ENCODE peak calls at places on chromosome 22, in seven cellular contexts. B is AG09309, H is thoracic aorta, Q is fibroblast of the aortic adventitia, U is A549, T is cardiac fibroblast, O is mammary epithelial cell. F is an unnamed sample.

GRCh38 chr22:35838849-35839646 is 121.4 kb downstream of the APOL5 start:
- DNase-seq in B (peak), H (no peak), Q (peak), U (no peak), T (peak), O (peak), F (peak)

GRCh38 chr22:27213766-27214581 is 556.6 kb downstream of the MIAT start:
- DNase-seq in B (peak), H (peak), Q (peak), U (no peak), T (peak), O (no peak), F (peak)

GRCh38 chr22:43543522-43544281 is 131.9 kb downstream of the MPPED1 start:
- DNase-seq in B (no peak), H (no peak), Q (no peak), U (no peak), T (no peak), O (no peak), F (no peak)

GRCh38 chr22:20567993-20568417 is 60.6 kb downstream of the MED15 start:
- DNase-seq in B (no peak), H (no peak), Q (peak), U (no peak), T (peak), O (no peak), F (no peak)

GRCh38 chr22:17257578-17257977 is 38.3 kb upstream of the ADA2 start:
- DNase-seq in B (no peak), H (no peak), Q (no peak), U (no peak), T (no peak), O (no peak), F (no peak)

GRCh38 chr22:37213218-37213855 is 1.1 kb upstream of the SSTR3 start:
- DNase-seq in B (no peak), H (no peak), Q (no peak), U (no peak), T (no peak), O (no peak), F (no peak)

GRCh38 chr22:32232447-32232846 is 22.7 kb downstream of the SLC5A4 start:
- DNase-seq in B (no peak), H (no peak), Q (no peak), U (no peak), T (no peak), O (no peak), F (no peak)

GRCh38 chr22:36194971-36195370 is 6.6 kb downstream of the APOL4 start:
- DNase-seq in B (peak), H (no peak), Q (peak), U (peak), T (peak), O (peak), F (peak)

GRCh38 chr22:27531782-27532530 is 269.6 kb downstream of the MN1 start:
- DNase-seq in B (peak), H (no peak), Q (peak), U (no peak), T (peak), O (peak), F (peak)

GRCh38 chr22:43777204-43777671 is 34.9 kb downstream of the EFCAB6 start:
- DNase-seq in B (peak), H (no peak), Q (peak), U (no peak), T (peak), O (peak), F (peak)

GRCh38 chr22:20299736-20300136 is 20.1 kb downstream of the DGCR6L start:
- DNase-seq in B (no peak), H (no peak), Q (no peak), U (no peak), T (peak), O (peak), F (no peak)

GRCh38 chr22:28021116-28021997 is 102.3 kb upstream of the PITPNB start:
- DNase-seq in B (no peak), H (no peak), Q (no peak), U (no peak), T (no peak), O (no peak), F (no peak)

GRCh38 chr22:23216331-23217170 is 36.2 kb downstream of the BCR start:
- DNase-seq in B (no peak), H (no peak), Q (no peak), U (no peak), T (no peak), O (no peak), F (no peak)

GRCh38 chr22:36819112-36819511 is 2.3 kb upstream of the PVALB start:
- DNase-seq in B (no peak), H (no peak), Q (no peak), U (no peak), T (no peak), O (no peak), F (no peak)

GRCh38 chr22:25062378-25063095 is 110.0 kb downstream of the KIAA1671 start:
- DNase-seq in B (no peak), H (no peak), Q (no peak), U (no peak), T (no peak), O (no peak), F (no peak)

GRCh38 chr22:17369553-17370035 is 334 bp downstream of the CECR2 start:
- DNase-seq in B (no peak), H (no peak), Q (no peak), U (no peak), T (peak), O (no peak), F (peak)

GRCh38 chr22:41563051-41563711 is 2.4 kb downstream of the CSDC2 start:
- DNase-seq in B (no peak), H (no peak), Q (peak), U (peak), T (peak), O (peak), F (peak)

GRCh38 chr22:37186228-37186996 is 1.6 kb downstream of the C1QTNF6 start:
- DNase-seq in B (peak), H (no peak), Q (peak), U (peak), T (peak), O (peak), F (peak)

GRCh38 chr22:27670701-27671412 is 130.7 kb downstream of the MN1 start:
- DNase-seq in B (no peak), H (no peak), Q (no peak), U (no peak), T (peak), O (no peak), F (no peak)

GRCh38 chr22:22062306-22062793 is 79.8 kb upstream of the TOP3B start:
- DNase-seq in B (no peak), H (no peak), Q (no peak), U (no peak), T (no peak), O (no peak), F (no peak)

GRCh38 chr22:22058649-22059475 is 76.3 kb upstream of the TOP3B start:
- DNase-seq in B (no peak), H (no peak), Q (no peak), U (no peak), T (no peak), O (no peak), F (no peak)

GRCh38 chr22:22059476-22060002 is 77.0 kb upstream of the TOP3B start:
- DNase-seq in B (no peak), H (no peak), Q (no peak), U (no peak), T (no peak), O (no peak), F (no peak)

GRCh38 chr22:22060200-22061084 is 77.9 kb upstream of the TOP3B start:
- DNase-seq in B (no peak), H (no peak), Q (peak), U (peak), T (peak), O (peak), F (no peak)

GRCh38 chr22:22061085-22062077 is 78.8 kb upstream of the TOP3B start:
- DNase-seq in B (peak), H (no peak), Q (peak), U (peak), T (peak), O (peak), F (no peak)
- H3K4me3 ChIP-seq in B (no peak), H (no peak), Q (no peak), U (no peak), T (no peak), O (no peak), F (no peak)

DNA sequence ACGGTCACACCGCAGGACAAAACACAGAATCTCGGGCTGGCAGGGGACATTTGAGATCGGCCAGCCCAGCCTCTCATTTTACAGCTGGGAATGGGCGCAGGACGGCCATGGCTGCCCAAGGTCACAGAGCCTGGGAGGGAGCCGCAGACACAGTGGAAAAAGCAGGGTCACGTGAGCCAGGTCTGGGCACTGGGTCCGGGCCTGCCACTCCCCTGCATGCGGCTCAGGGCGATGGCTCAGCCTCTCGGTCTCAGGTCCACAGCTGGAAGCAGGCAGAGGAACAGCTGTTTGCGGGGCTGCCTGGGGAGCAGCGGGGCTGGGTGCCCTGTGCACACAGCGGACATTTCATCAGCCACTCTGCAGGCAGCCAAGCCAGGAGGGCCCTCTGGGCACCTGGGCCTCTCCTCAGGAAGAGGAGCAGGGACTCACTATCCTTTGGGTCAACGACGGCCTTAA is 10.4 kb upstream of the PPARA start:
- DNase-seq in B (no peak), H (no peak), Q (no peak), U (no peak), T (no peak), O (no peak), F (no peak)
- H3K4me3 ChIP-seq in B (no peak), H (no peak), Q (no peak), U (no peak), T (no peak), O (no peak), F (no peak)

GRCh38 chr22:45254388-45254787 is 13.7 kb upstream of the KIAA0930 start:
- DNase-seq in B (no peak), H (no peak), Q (no peak), U (no peak), T (no peak), O (no peak), F (no peak)
- H3K4me3 ChIP-seq in B (no peak), H (no peak), Q (no peak), U (no peak), T (no peak), O (no peak), F (no peak)

DNA sequence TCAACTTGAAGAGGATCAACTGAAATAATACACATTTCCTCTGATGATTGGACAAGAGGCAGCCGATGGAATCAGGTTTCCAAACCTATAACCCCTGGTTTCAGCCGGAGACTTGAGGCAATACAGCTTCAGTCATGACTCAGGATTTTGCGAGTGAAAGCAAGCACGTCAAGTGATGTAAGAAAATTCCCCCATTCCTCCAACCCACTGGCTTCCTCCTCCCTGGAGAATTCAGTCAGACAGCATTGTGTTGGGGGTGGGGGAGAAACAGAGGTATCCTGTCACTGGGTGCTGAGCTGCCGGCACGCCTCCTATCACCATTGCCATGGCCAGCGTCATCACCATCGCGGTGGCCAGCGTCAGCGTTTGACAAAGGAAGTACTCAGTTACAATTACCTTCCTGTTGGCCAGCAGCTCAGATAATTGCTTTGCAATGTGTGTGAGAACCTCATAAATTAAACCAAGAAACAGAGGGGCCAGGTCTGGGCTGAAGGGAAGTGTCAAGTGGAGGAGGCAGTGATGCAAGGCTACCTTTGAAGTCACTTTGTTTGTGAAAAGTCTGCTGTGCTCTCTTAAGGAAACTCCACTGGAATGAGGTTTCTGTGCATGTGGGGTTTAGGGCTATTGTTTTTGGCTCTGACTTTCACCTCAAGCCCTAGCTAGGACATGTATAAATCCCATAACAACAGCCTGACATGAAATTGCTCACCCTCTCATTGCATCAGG is 50.3 kb downstream of the LIF start:
- DNase-seq in B (peak), H (peak), Q (peak), U (peak), T (peak), O (peak), F (peak)
- H3K4me3 ChIP-seq in B (no peak), H (peak), Q (peak), U (no peak), T (no peak), O (peak), F (no peak)

DNA sequence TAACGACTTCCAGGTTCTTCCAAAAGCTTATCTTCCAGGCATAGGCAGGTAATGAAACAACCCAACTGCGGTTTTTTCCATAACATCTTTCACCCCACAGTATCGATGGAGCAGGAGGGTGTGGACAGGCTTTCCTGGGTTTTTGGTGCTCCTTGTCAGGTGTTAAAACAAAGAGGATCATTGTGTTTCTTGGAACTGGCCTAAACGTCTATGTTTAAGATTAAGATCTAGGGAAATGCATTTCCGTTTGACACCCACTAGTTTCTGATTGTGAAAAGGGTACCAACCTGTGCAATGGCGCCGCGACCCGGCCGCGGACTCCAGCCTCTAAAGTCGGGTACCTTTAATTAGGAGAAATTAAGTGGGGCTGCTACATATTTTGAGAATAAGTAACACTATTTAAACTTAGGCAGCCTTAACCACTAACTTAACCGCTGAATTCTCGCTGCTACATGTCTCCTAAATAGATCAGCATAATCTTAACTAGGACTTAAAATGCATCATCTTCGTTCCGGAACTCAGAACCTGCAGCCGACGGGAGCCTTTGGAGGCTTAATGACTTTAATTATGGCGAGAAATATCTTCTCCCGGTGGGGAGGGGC is 31.5 kb downstream of the C22orf31 start:
- DNase-seq in B (peak), H (no peak), Q (peak), U (no peak), T (peak), O (peak), F (peak)
- H3K4me3 ChIP-seq in B (peak), H (peak), Q (peak), U (peak), T (peak), O (peak), F (peak)

GRCh38 chr22:39458443-39459083 is 1.8 kb downstream of the MGAT3 start:
- DNase-seq in B (no peak), H (no peak), Q (no peak), U (no peak), T (no peak), O (no peak), F (no peak)

GRCh38 chr22:39456262-39457046 is at the start of gene MGAT3:
- DNase-seq in B (no peak), H (no peak), Q (no peak), U (no peak), T (no peak), O (no peak), F (no peak)

GRCh38 chr22:39459681-39460080 is 2.9 kb downstream of the MGAT3 start:
- DNase-seq in B (no peak), H (no peak), Q (no peak), U (no peak), T (no peak), O (no peak), F (no peak)

GRCh38 chr22:39457047-39457545 is 284 bp downstream of the MGAT3 start:
- DNase-seq in B (no peak), H (no peak), Q (no peak), U (no peak), T (no peak), O (no peak), F (no peak)

GRCh38 chr22:39457546-39458442 is 982 bp downstream of the MGAT3 start:
- DNase-seq in B (no peak), H (no peak), Q (no peak), U (no peak), T (no peak), O (no peak), F (no peak)
- H3K4me3 ChIP-seq in B (no peak), H (peak), Q (no peak), U (peak), T (peak), O (no peak), F (no peak)

GRCh38 chr22:47159592-47159991 is 397.1 kb downstream of the TBC1D22A start:
- DNase-seq in B (no peak), H (no peak), Q (no peak), U (no peak), T (no peak), O (no peak), F (no peak)
- H3K4me3 ChIP-seq in B (no peak), H (no peak), Q (no peak), U (no peak), T (no peak), O (no peak), F (no peak)

GRCh38 chr22:31106001-31106571 is 1.3 kb downstream of the SELENOM start:
- DNase-seq in B (no peak), H (no peak), Q (no peak), U (no peak), T (no peak), O (no peak), F (no peak)
- H3K4me3 ChIP-seq in B (peak), H (peak), Q (peak), U (no peak), T (peak), O (no peak), F (peak)

F was measured in fibroblast of lung.